ENCODE peak calls at places on chromosome 3, in four cellular contexts. One of them, this sample, is unnamed.

GRCh38 chr3:196292281-196292923 is 4.9 kb upstream of the PCYT1A start:
- DNase-seq in K562: no peak
- DNase-seq in GM12878: no peak
- DNase-seq in HepG2: peak
- DNase-seq in this sample: peak

GRCh38 chr3:158420654-158421396 is 150.2 kb upstream of the MLF1 start:
- DNase-seq in GM12878: peak
- DNase-seq in HepG2: no peak
- DNase-seq in K562: no peak
- DNase-seq in this sample: no peak

GRCh38 chr3:123194552-123194951 is 7.2 kb upstream of the SEC22A start:
- DNase-seq in GM12878: no peak
- DNase-seq in K562: peak
- DNase-seq in HepG2: peak
- DNase-seq in this sample: peak

GRCh38 chr3:108588616-108589015 is 622 bp downstream of the CIP2A start:
- DNase-seq in K562: no peak
- DNase-seq in GM12878: no peak
- DNase-seq in HepG2: no peak
- DNase-seq in this sample: no peak

GRCh38 chr3:196454935-196455334 is 22.7 kb upstream of the UBXN7 start:
- DNase-seq in GM12878: no peak
- DNase-seq in HepG2: no peak
- DNase-seq in K562: no peak
- DNase-seq in this sample: no peak

GRCh38 chr3:56702487-56703315 is 19.6 kb upstream of the TASOR start:
- DNase-seq in K562: peak
- DNase-seq in HepG2: peak
- DNase-seq in GM12878: no peak
- DNase-seq in this sample: peak

GRCh38 chr3:99505646-99506269 is 132.6 kb upstream of the COL8A1 start:
- DNase-seq in GM12878: peak
- DNase-seq in HepG2: no peak
- DNase-seq in K562: peak
- DNase-seq in this sample: no peak

GRCh38 chr3:46865034-46865507 is 1.8 kb upstream of the MYL3 start:
- DNase-seq in K562: no peak
- DNase-seq in HepG2: no peak
- DNase-seq in GM12878: no peak
- DNase-seq in this sample: no peak

GRCh38 chr3:33437556-33438283 is 2.5 kb downstream of the UBP1 start:
- DNase-seq in GM12878: no peak
- DNase-seq in HepG2: peak
- DNase-seq in K562: peak
- DNase-seq in this sample: peak

GRCh38 chr3:63613561-63613960 is 38.9 kb upstream of the SNTN start:
- DNase-seq in GM12878: no peak
- DNase-seq in K562: no peak
- DNase-seq in HepG2: no peak
- DNase-seq in this sample: no peak

GRCh38 chr3:189365609-189366564 is 194.1 kb downstream of the TPRG1 start:
- DNase-seq in HepG2: no peak
- DNase-seq in K562: no peak
- DNase-seq in GM12878: no peak
- DNase-seq in this sample: no peak

GRCh38 chr3:184335291-184335660 is 2.1 kb upstream of the FAM131A start:
- DNase-seq in GM12878: no peak
- DNase-seq in HepG2: no peak
- DNase-seq in K562: peak
- DNase-seq in this sample: peak

GRCh38 chr3:144763878-144764454 is 792.3 kb downstream of the DIPK2A start:
- DNase-seq in GM12878: peak
- DNase-seq in K562: no peak
- DNase-seq in HepG2: no peak
- DNase-seq in this sample: no peak

GRCh38 chr3:37491343-37491742 is 317.0 kb upstream of the LRRFIP2 start:
- DNase-seq in HepG2: no peak
- DNase-seq in GM12878: no peak
- DNase-seq in K562: no peak
- DNase-seq in this sample: peak

GRCh38 chr3:29561651-29562050 is 280.8 kb downstream of the RBMS3 start:
- DNase-seq in HepG2: no peak
- DNase-seq in K562: no peak
- DNase-seq in GM12878: no peak
- DNase-seq in this sample: no peak

GRCh38 chr3:188734395-188734794 is 437.4 kb upstream of the TPRG1 start:
- DNase-seq in K562: no peak
- DNase-seq in GM12878: no peak
- DNase-seq in HepG2: no peak
- DNase-seq in this sample: no peak

GRCh38 chr3:43019168-43019765 is 40.2 kb downstream of the GASK1A start:
- DNase-seq in HepG2: no peak
- DNase-seq in K562: no peak
- DNase-seq in GM12878: no peak
- DNase-seq in this sample: no peak

GRCh38 chr3:36488077-36488789 is 107.9 kb downstream of the STAC start:
- DNase-seq in HepG2: no peak
- DNase-seq in K562: no peak
- DNase-seq in GM12878: no peak
- DNase-seq in this sample: no peak

GRCh38 chr3:73365756-73366397 is 258.9 kb downstream of the PDZRN3 start:
- DNase-seq in K562: no peak
- DNase-seq in HepG2: no peak
- DNase-seq in GM12878: no peak
- DNase-seq in this sample: no peak

GRCh38 chr3:186060222-186060621 is 48.7 kb downstream of the ETV5 start:
- DNase-seq in GM12878: peak
- DNase-seq in K562: no peak
- DNase-seq in HepG2: no peak
- DNase-seq in this sample: no peak

GRCh38 chr3:72230774-72231379 is 445.9 kb upstream of the PROK2 start:
- DNase-seq in HepG2: no peak
- DNase-seq in K562: no peak
- DNase-seq in GM12878: no peak
- DNase-seq in this sample: no peak

GRCh38 chr3:72279631-72280041 is 494.7 kb upstream of the PROK2 start:
- DNase-seq in K562: no peak
- DNase-seq in GM12878: no peak
- DNase-seq in HepG2: no peak
- DNase-seq in this sample: no peak

GRCh38 chr3:45994661-45995369 is 809 bp downstream of the FYCO1 start:
- DNase-seq in K562: peak
- DNase-seq in GM12878: no peak
- DNase-seq in HepG2: peak
- DNase-seq in this sample: peak

GRCh38 chr3:9600597-9600996 is 47.0 kb upstream of the LHFPL4 start:
- DNase-seq in HepG2: no peak
- DNase-seq in K562: no peak
- DNase-seq in GM12878: no peak
- DNase-seq in this sample: peak

GRCh38 chr3:124941729-124942128 is 7.2 kb upstream of the MUC13 start:
- DNase-seq in HepG2: no peak
- DNase-seq in GM12878: no peak
- DNase-seq in K562: no peak
- DNase-seq in this sample: no peak

DNA sequence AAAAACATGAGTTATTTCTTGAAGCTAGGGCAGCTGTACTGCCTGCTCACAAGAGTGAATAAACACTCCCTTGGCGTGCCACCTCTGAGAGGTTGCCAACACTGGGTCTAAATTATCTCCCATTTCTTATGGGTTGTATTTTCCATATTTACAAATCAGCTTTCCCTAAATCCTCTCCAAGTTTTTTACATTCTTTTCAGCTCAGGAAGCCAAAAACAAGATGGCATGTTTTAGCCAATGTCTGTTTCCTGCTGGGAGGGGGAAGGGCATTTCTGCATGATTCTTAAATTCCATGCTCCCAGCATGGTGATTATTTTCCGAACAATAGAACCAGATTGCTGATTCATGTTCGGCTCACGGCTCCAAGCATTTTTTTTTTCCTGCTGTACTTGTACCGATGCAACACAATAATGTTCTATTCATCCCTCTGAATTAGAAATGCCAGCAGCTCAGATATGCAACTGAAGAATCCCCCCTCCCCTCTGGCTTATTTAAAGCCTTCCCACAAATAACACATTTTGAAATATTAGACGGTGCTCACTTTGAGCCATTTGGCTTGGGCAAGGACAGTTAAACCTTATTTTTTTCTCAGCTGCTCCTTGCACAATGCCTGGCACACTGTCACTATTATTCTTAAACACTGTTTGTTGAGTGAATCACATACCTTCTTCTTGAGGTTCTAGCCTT is 252.5 kb downstream of the THRB start:
- DNase-seq in GM12878: no peak
- DNase-seq in HepG2: no peak
- DNase-seq in K562: no peak
- DNase-seq in this sample: peak
- TF ChIP-seq JUNB in GM12878: no peak
- TF ChIP-seq JUNB in HepG2: no peak
- TF ChIP-seq JUNB in K562: no peak
- TF ChIP-seq JUNB in this sample: no peak

GRCh38 chr3:52791928-52792327 is 2.7 kb upstream of the ITIH3 start:
- DNase-seq in HepG2: no peak
- DNase-seq in GM12878: no peak
- DNase-seq in K562: no peak
- DNase-seq in this sample: no peak
- H2AFZ ChIP-seq in HepG2: no peak
- H2AFZ ChIP-seq in GM12878: no peak
- H2AFZ ChIP-seq in K562: no peak
- H2AFZ ChIP-seq in this sample: no peak

GRCh38 chr3:12603969-12604368 is 47.1 kb downstream of the MKRN2 start:
- DNase-seq in K562: no peak
- DNase-seq in GM12878: no peak
- DNase-seq in HepG2: no peak
- DNase-seq in this sample: no peak
- TF ChIP-seq REST in K562: no peak
- TF ChIP-seq REST in GM12878: peak
- TF ChIP-seq REST in HepG2: peak
- TF ChIP-seq REST in this sample: peak

GRCh38 chr3:194265996-194266657 is 85.0 kb downstream of the CPN2 start:
- DNase-seq in K562: no peak
- DNase-seq in HepG2: no peak
- DNase-seq in GM12878: no peak
- DNase-seq in this sample: no peak
- TF ChIP-seq JUNB in K562: no peak
- TF ChIP-seq JUNB in HepG2: no peak
- TF ChIP-seq JUNB in GM12878: no peak
- TF ChIP-seq JUNB in this sample: no peak

DNA sequence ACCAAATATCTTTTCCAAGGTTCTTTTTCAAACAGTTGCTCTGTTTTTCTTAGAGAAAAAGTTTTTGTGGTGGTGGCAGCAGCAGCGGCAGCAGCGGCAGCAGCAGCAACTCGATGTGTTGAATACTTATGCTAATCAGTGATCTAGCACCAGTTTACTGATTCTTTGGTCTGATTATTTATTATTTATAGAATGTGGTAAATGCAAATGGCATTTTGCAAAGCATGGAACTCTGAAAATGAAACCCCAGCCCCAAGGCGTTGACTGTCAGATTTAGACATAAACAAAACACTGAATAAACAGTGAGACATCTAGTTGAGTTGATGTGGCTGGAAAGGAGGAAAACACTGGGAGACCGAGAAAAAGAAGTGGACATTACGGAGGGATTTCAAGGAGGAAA is 88.7 kb downstream of the GTPBP8 start:
- DNase-seq in HepG2: no peak
- DNase-seq in K562: no peak
- DNase-seq in GM12878: no peak
- DNase-seq in this sample: no peak
- H2AFZ ChIP-seq in HepG2: no peak
- H2AFZ ChIP-seq in K562: no peak
- H2AFZ ChIP-seq in GM12878: peak
- H2AFZ ChIP-seq in this sample: peak

DNA sequence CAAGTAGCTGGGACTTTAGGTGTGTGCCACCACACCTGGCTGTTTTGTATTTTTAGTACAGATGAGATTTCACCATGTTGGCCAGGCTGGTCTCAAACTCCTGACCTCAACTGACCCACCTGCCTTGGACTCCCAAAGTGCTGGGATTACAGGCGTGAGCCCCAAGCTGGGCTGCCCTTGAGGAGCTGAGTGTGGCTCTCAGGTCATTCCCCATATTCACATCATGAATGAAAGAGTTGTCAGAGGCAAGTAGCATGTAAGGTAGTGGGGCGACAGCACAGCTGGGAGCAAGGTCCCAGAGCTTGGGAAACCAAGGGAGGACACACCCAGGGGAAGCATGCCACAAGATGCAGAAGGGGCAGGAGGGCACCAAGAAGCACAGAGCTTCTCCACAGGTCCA is 4.9 kb downstream of the CCDC71 start:
- DNase-seq in GM12878: no peak
- DNase-seq in K562: no peak
- DNase-seq in HepG2: no peak
- DNase-seq in this sample: no peak
- TF ChIP-seq REST in GM12878: no peak
- TF ChIP-seq REST in K562: no peak
- TF ChIP-seq REST in HepG2: no peak
- TF ChIP-seq REST in this sample: no peak

GRCh38 chr3:50248387-50248786 is 12.4 kb downstream of the GNAI2 start:
- DNase-seq in HepG2: no peak
- DNase-seq in K562: no peak
- DNase-seq in GM12878: no peak
- DNase-seq in this sample: no peak

GRCh38 chr3:50250514-50250913 is 14.5 kb downstream of the GNAI2 start:
- DNase-seq in HepG2: no peak
- DNase-seq in GM12878: no peak
- DNase-seq in K562: no peak
- DNase-seq in this sample: no peak

GRCh38 chr3:50254577-50255250 is 14.2 kb upstream of the SEMA3B start:
- DNase-seq in GM12878: no peak
- DNase-seq in K562: no peak
- DNase-seq in HepG2: no peak
- DNase-seq in this sample: peak

GRCh38 chr3:50249459-50249858 is 13.5 kb downstream of the GNAI2 start:
- DNase-seq in GM12878: no peak
- DNase-seq in HepG2: no peak
- DNase-seq in K562: no peak
- DNase-seq in this sample: no peak

DNA sequence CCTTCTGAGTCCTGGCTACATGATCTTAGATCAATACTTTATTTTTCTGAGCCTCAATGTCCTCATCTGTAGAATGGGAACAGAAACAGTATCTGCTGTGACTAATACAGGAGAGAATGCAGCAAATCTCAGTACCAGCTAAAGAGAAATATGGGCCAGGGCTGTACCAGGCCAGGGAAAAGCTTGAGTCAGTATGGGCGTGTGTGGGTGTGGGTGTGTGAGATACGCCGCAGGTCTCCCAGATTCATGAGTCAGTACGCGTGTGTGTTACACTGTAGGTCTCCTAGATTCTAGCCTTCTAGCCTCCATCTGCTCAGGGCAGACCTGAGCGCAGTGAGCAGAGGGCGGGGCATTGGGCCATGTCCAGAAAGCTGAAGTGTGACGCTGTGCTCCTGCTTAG is 15.2 kb downstream of the GNAI2 start:
- DNase-seq in GM12878: no peak
- DNase-seq in HepG2: no peak
- DNase-seq in K562: peak
- DNase-seq in this sample: no peak
- TF ChIP-seq JUNB in GM12878: no peak
- TF ChIP-seq JUNB in HepG2: no peak
- TF ChIP-seq JUNB in K562: no peak
- TF ChIP-seq JUNB in this sample: no peak